ENCODE peak calls at places on chromosomes 13 and 19, in nine cellular contexts. One of them, this sample, is unnamed.

GRCh38 chr13:103291226-103291625 is 225.0 kb upstream of the SLC10A2 start:
- DNase-seq in tibial artery: no peak
- DNase-seq in cardiac muscle cell: no peak
- DNase-seq in pancreas: no peak
- DNase-seq in right lobe of liver: no peak
- DNase-seq in CD4-positive, CD25-positive, alpha-beta regulatory T cell: no peak
- DNase-seq in GM23248: no peak
- DNase-seq in lower lobe of right lung: no peak
- DNase-seq in MM.1S: no peak
- DNase-seq in this sample: no peak

GRCh38 chr19:7772752-7773291 is 9.8 kb downstream of the CLEC4M start:
- DNase-seq in tibial artery: no peak
- DNase-seq in cardiac muscle cell: no peak
- DNase-seq in pancreas: no peak
- DNase-seq in right lobe of liver: no peak
- DNase-seq in CD4-positive, CD25-positive, alpha-beta regulatory T cell: no peak
- DNase-seq in GM23248: peak
- DNase-seq in lower lobe of right lung: no peak
- DNase-seq in MM.1S: no peak
- DNase-seq in this sample: no peak

GRCh38 chr19:17511724-17512573 is 500 bp downstream of the PGLS start:
- DNase-seq in tibial artery: peak
- DNase-seq in cardiac muscle cell: peak
- DNase-seq in pancreas: peak
- DNase-seq in right lobe of liver: peak
- DNase-seq in CD4-positive, CD25-positive, alpha-beta regulatory T cell: peak
- DNase-seq in GM23248: peak
- DNase-seq in lower lobe of right lung: peak
- DNase-seq in MM.1S: peak
- DNase-seq in this sample: peak

GRCh38 chr19:5358173-5358800 is 17.7 kb upstream of the PTPRS start:
- DNase-seq in tibial artery: no peak
- DNase-seq in cardiac muscle cell: peak
- DNase-seq in pancreas: no peak
- DNase-seq in right lobe of liver: no peak
- DNase-seq in CD4-positive, CD25-positive, alpha-beta regulatory T cell: no peak
- DNase-seq in GM23248: peak
- DNase-seq in lower lobe of right lung: no peak
- DNase-seq in MM.1S: no peak
- DNase-seq in this sample: no peak

GRCh38 chr19:48685583-48685982 is 10.2 kb upstream of the FUT2 start:
- DNase-seq in tibial artery: no peak
- DNase-seq in cardiac muscle cell: no peak
- DNase-seq in pancreas: no peak
- DNase-seq in right lobe of liver: no peak
- DNase-seq in CD4-positive, CD25-positive, alpha-beta regulatory T cell: no peak
- DNase-seq in GM23248: no peak
- DNase-seq in lower lobe of right lung: no peak
- DNase-seq in MM.1S: no peak
- DNase-seq in this sample: no peak

GRCh38 chr13:29484236-29484635 is 111.3 kb downstream of the SLC7A1 start:
- DNase-seq in tibial artery: no peak
- DNase-seq in cardiac muscle cell: peak
- DNase-seq in pancreas: no peak
- DNase-seq in right lobe of liver: no peak
- DNase-seq in CD4-positive, CD25-positive, alpha-beta regulatory T cell: no peak
- DNase-seq in GM23248: no peak
- DNase-seq in lower lobe of right lung: no peak
- DNase-seq in MM.1S: no peak
- DNase-seq in this sample: no peak

GRCh38 chr19:35262101-35262761 is 6.5 kb upstream of the USF2 start:
- DNase-seq in tibial artery: no peak
- DNase-seq in cardiac muscle cell: no peak
- DNase-seq in pancreas: peak
- DNase-seq in right lobe of liver: no peak
- DNase-seq in CD4-positive, CD25-positive, alpha-beta regulatory T cell: no peak
- DNase-seq in GM23248: no peak
- DNase-seq in lower lobe of right lung: peak
- DNase-seq in MM.1S: no peak
- DNase-seq in this sample: no peak

GRCh38 chr19:21256722-21257121 is 72.5 kb downstream of the ZNF708 start:
- DNase-seq in tibial artery: no peak
- DNase-seq in cardiac muscle cell: peak
- DNase-seq in pancreas: no peak
- DNase-seq in right lobe of liver: no peak
- DNase-seq in CD4-positive, CD25-positive, alpha-beta regulatory T cell: no peak
- DNase-seq in GM23248: peak
- DNase-seq in lower lobe of right lung: no peak
- DNase-seq in MM.1S: no peak
- DNase-seq in this sample: no peak

GRCh38 chr19:36266375-36266961 is 51.6 kb downstream of the ZNF146 start:
- DNase-seq in tibial artery: no peak
- DNase-seq in cardiac muscle cell: no peak
- DNase-seq in pancreas: no peak
- DNase-seq in right lobe of liver: no peak
- DNase-seq in CD4-positive, CD25-positive, alpha-beta regulatory T cell: no peak
- DNase-seq in GM23248: no peak
- DNase-seq in lower lobe of right lung: peak
- DNase-seq in MM.1S: no peak
- DNase-seq in this sample: no peak
- H3K27ac ChIP-seq in tibial artery: no peak
- H3K27ac ChIP-seq in cardiac muscle cell: no peak
- H3K27ac ChIP-seq in pancreas: no peak
- H3K27ac ChIP-seq in right lobe of liver: no peak
- H3K27ac ChIP-seq in CD4-positive, CD25-positive, alpha-beta regulatory T cell: no peak
- H3K27ac ChIP-seq in GM23248: no peak
- H3K27ac ChIP-seq in lower lobe of right lung: no peak
- H3K27ac ChIP-seq in MM.1S: no peak
- H3K27ac ChIP-seq in this sample: no peak

GRCh38 chr19:1399079-1399478 is 2.3 kb downstream of the GAMT start:
- DNase-seq in tibial artery: no peak
- DNase-seq in cardiac muscle cell: no peak
- DNase-seq in pancreas: no peak
- DNase-seq in right lobe of liver: peak
- DNase-seq in CD4-positive, CD25-positive, alpha-beta regulatory T cell: no peak
- DNase-seq in GM23248: no peak
- DNase-seq in lower lobe of right lung: no peak
- DNase-seq in MM.1S: no peak
- DNase-seq in this sample: no peak
- H3K27ac ChIP-seq in tibial artery: no peak
- H3K27ac ChIP-seq in cardiac muscle cell: no peak
- H3K27ac ChIP-seq in pancreas: no peak
- H3K27ac ChIP-seq in right lobe of liver: no peak
- H3K27ac ChIP-seq in CD4-positive, CD25-positive, alpha-beta regulatory T cell: no peak
- H3K27ac ChIP-seq in GM23248: no peak
- H3K27ac ChIP-seq in lower lobe of right lung: no peak
- H3K27ac ChIP-seq in MM.1S: no peak
- H3K27ac ChIP-seq in this sample: peak

GRCh38 chr19:46978470-46978869 is 41.2 kb upstream of the NPAS1 start:
- DNase-seq in tibial artery: no peak
- DNase-seq in cardiac muscle cell: no peak
- DNase-seq in pancreas: no peak
- DNase-seq in right lobe of liver: no peak
- DNase-seq in CD4-positive, CD25-positive, alpha-beta regulatory T cell: no peak
- DNase-seq in GM23248: no peak
- DNase-seq in lower lobe of right lung: no peak
- DNase-seq in MM.1S: no peak
- DNase-seq in this sample: no peak
- H3K27ac ChIP-seq in tibial artery: peak
- H3K27ac ChIP-seq in cardiac muscle cell: peak
- H3K27ac ChIP-seq in pancreas: no peak
- H3K27ac ChIP-seq in right lobe of liver: no peak
- H3K27ac ChIP-seq in CD4-positive, CD25-positive, alpha-beta regulatory T cell: no peak
- H3K27ac ChIP-seq in GM23248: peak
- H3K27ac ChIP-seq in lower lobe of right lung: no peak
- H3K27ac ChIP-seq in MM.1S: no peak
- H3K27ac ChIP-seq in this sample: no peak

DNA sequence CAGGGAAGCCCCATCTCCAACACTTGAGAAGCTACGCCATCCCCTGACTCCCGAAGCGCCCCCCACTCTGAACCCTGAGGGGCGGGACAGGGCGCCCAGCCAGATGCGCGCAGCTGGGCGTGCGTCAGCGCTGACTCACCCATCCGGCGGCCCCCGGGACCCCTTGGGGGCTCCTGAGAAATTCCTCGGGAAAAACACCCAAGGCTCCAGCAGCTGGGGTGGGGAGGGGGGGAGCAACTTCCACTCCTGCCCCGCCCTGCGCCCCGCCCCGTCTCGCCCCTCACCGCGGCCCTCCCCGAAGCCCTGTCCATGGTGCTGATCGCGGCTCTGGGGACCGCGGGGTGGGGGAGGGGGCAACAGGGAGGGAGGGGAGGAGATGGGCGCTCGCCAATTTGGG is 1.0 kb downstream of the COL5A3 start:
- DNase-seq in tibial artery: peak
- DNase-seq in cardiac muscle cell: peak
- DNase-seq in pancreas: peak
- DNase-seq in right lobe of liver: no peak
- DNase-seq in CD4-positive, CD25-positive, alpha-beta regulatory T cell: peak
- DNase-seq in GM23248: peak
- DNase-seq in lower lobe of right lung: peak
- DNase-seq in MM.1S: no peak
- DNase-seq in this sample: no peak
- H3K27ac ChIP-seq in tibial artery: no peak
- H3K27ac ChIP-seq in cardiac muscle cell: no peak
- H3K27ac ChIP-seq in pancreas: no peak
- H3K27ac ChIP-seq in right lobe of liver: no peak
- H3K27ac ChIP-seq in CD4-positive, CD25-positive, alpha-beta regulatory T cell: no peak
- H3K27ac ChIP-seq in GM23248: peak
- H3K27ac ChIP-seq in lower lobe of right lung: no peak
- H3K27ac ChIP-seq in MM.1S: no peak
- H3K27ac ChIP-seq in this sample: no peak

GRCh38 chr19:13978306-13978705 is 26.0 kb downstream of the DCAF15 start:
- DNase-seq in tibial artery: peak
- DNase-seq in cardiac muscle cell: peak
- DNase-seq in pancreas: peak
- DNase-seq in right lobe of liver: no peak
- DNase-seq in CD4-positive, CD25-positive, alpha-beta regulatory T cell: peak
- DNase-seq in GM23248: peak
- DNase-seq in lower lobe of right lung: peak
- DNase-seq in MM.1S: no peak
- DNase-seq in this sample: peak

GRCh38 chr19:13976446-13976845 is 24.1 kb downstream of the DCAF15 start:
- DNase-seq in tibial artery: no peak
- DNase-seq in cardiac muscle cell: no peak
- DNase-seq in pancreas: no peak
- DNase-seq in right lobe of liver: no peak
- DNase-seq in CD4-positive, CD25-positive, alpha-beta regulatory T cell: no peak
- DNase-seq in GM23248: no peak
- DNase-seq in lower lobe of right lung: no peak
- DNase-seq in MM.1S: no peak
- DNase-seq in this sample: no peak

GRCh38 chr19:13977803-13978202 is 25.5 kb downstream of the DCAF15 start:
- DNase-seq in tibial artery: no peak
- DNase-seq in cardiac muscle cell: no peak
- DNase-seq in pancreas: no peak
- DNase-seq in right lobe of liver: no peak
- DNase-seq in CD4-positive, CD25-positive, alpha-beta regulatory T cell: no peak
- DNase-seq in GM23248: no peak
- DNase-seq in lower lobe of right lung: no peak
- DNase-seq in MM.1S: no peak
- DNase-seq in this sample: no peak

GRCh38 chr19:13974073-13974472 is 21.8 kb downstream of the DCAF15 start:
- DNase-seq in tibial artery: no peak
- DNase-seq in cardiac muscle cell: peak
- DNase-seq in pancreas: no peak
- DNase-seq in right lobe of liver: no peak
- DNase-seq in CD4-positive, CD25-positive, alpha-beta regulatory T cell: no peak
- DNase-seq in GM23248: no peak
- DNase-seq in lower lobe of right lung: no peak
- DNase-seq in MM.1S: no peak
- DNase-seq in this sample: no peak

DNA sequence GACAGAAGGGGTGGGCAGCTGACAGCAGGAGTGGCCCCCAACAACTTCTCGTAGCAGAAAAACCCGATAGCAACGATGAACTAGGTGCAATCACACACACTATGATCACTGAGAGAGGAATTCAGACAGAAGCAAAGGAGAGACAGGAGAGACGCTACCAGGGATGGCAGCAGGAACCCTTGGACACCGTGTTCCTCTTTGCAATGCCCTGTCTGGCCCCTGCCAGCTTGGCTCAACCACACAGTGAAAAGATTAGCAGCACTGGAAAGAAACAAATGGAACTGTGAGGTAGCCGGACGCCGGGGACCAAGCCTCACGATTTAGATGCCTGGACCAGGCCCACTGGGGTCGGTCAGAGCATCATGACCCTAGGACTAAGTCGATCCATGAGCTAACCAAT is 23.6 kb downstream of the DCAF15 start:
- DNase-seq in tibial artery: no peak
- DNase-seq in cardiac muscle cell: no peak
- DNase-seq in pancreas: no peak
- DNase-seq in right lobe of liver: no peak
- DNase-seq in CD4-positive, CD25-positive, alpha-beta regulatory T cell: no peak
- DNase-seq in GM23248: no peak
- DNase-seq in lower lobe of right lung: no peak
- DNase-seq in MM.1S: no peak
- DNase-seq in this sample: no peak
- H3K27ac ChIP-seq in tibial artery: peak
- H3K27ac ChIP-seq in cardiac muscle cell: no peak
- H3K27ac ChIP-seq in pancreas: no peak
- H3K27ac ChIP-seq in right lobe of liver: no peak
- H3K27ac ChIP-seq in CD4-positive, CD25-positive, alpha-beta regulatory T cell: no peak
- H3K27ac ChIP-seq in GM23248: no peak
- H3K27ac ChIP-seq in lower lobe of right lung: no peak
- H3K27ac ChIP-seq in MM.1S: no peak
- H3K27ac ChIP-seq in this sample: no peak

This sample was measured in caudate nucleus.